ENCODE peak calls at places on chromosome 11, in four cellular contexts. J is A549, D is uterus, L is H1. I is an unnamed sample.

GRCh38 chr11:7600205-7600775 is 73.0 kb downstream of the CYB5R2 start:
- DNase-seq in J (peak; percentile 83), D (no peak), L (no peak), I (no peak)

GRCh38 chr11:120859552-120860295 is 164.2 kb upstream of the TBCEL start:
- DNase-seq in J (no peak), D (no peak), L (no peak), I (no peak)

GRCh38 chr11:21169639-21170038 is 500.3 kb downstream of the NELL1 start:
- DNase-seq in J (no peak), D (no peak), L (no peak), I (no peak)

GRCh38 chr11:8389034-8389996 is 125.6 kb upstream of the LMO1 start:
- DNase-seq in J (no peak), D (no peak), L (no peak), I (no peak)

GRCh38 chr11:67492801-67493547 is 10.1 kb downstream of the AIP start:
- DNase-seq in J (no peak), D (no peak), L (peak; percentile 77), I (no peak)

GRCh38 chr11:104918113-104918824 is 20.0 kb upstream of the CASP12 start:
- DNase-seq in J (no peak), D (no peak), L (no peak), I (no peak)

GRCh38 chr11:10323793-10324170 is 18.9 kb downstream of the ADM start:
- DNase-seq in J (no peak), D (no peak), L (no peak), I (no peak)

GRCh38 chr11:87866951-87867350 is 308.3 kb downstream of the RAB38 start:
- DNase-seq in J (no peak), D (no peak), L (no peak), I (no peak)

DNA sequence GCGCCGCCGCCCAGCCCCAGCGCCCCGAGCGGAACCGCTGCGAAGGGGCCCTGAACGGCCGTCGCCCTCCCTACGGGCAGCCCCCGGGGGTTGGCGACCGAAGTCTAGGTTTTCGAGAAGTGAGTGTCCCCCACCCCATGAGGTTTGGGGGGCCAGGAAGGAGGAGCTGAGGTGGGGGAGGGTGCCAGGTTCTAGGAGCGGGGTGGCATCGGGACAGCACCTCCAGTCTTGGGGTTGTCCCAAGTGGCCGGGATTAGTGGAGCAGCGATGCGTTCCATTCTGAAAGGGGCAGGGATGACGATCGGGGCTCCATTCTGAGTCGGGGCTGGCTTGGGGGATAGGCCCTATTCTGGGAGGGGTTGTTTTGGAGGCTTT is 408 bp downstream of the PPP2R5B start:
- DNase-seq in J (no peak), D (no peak), L (peak; percentile 61), I (no peak)
- TF ChIP-seq POLR2A in J (no peak), D (no peak), L (no peak), I (no peak)

DNA sequence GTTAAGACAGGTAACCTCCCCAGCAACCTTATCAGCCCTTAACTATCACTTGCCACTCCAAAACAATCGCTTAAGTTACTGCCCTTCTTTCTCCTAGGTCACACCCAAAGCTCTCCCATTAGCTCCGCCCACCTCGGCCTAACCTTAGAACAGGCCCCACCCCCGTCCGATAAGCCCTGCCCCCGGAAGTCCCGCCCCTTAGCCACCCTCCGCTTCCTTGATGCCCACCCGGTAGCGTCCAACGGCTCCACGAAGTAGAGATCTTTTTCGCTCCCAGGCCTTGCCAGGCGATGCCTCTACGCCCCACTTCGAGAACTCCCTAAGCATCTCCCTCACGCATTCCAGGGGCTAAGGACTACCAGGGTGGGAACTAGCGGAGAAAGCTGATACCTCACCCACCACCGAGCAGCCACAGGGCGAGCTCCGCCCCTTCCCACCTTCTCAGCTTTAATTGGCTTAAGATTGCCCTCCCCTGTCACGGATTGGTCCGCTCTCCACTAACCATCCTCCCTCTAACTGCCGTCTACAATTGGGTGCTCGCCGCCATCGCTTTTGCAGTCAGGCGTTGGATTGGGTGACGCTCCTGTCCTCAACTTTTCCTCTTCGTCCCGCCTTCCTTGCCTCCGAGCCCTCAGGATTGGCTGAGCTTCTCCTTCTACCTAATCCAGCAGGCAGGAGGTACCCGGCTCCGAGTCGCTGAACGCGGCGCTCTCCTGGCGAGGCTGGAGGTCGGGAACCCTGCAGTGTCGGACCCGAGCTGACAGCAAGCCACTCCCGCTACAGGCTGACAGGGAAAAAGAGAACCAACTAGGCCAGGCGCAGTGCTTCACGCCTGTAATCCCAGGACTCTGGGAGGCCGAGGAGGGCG is at the start of gene ZBTB3:
- DNase-seq in J (peak; percentile 100), D (peak; percentile 96), L (peak; percentile 97), I (peak; percentile 94)
- TF ChIP-seq POLR2A in J (peak; percentile 86), D (peak; percentile 52), L (peak; percentile 79), I (peak; percentile 91)

DNA sequence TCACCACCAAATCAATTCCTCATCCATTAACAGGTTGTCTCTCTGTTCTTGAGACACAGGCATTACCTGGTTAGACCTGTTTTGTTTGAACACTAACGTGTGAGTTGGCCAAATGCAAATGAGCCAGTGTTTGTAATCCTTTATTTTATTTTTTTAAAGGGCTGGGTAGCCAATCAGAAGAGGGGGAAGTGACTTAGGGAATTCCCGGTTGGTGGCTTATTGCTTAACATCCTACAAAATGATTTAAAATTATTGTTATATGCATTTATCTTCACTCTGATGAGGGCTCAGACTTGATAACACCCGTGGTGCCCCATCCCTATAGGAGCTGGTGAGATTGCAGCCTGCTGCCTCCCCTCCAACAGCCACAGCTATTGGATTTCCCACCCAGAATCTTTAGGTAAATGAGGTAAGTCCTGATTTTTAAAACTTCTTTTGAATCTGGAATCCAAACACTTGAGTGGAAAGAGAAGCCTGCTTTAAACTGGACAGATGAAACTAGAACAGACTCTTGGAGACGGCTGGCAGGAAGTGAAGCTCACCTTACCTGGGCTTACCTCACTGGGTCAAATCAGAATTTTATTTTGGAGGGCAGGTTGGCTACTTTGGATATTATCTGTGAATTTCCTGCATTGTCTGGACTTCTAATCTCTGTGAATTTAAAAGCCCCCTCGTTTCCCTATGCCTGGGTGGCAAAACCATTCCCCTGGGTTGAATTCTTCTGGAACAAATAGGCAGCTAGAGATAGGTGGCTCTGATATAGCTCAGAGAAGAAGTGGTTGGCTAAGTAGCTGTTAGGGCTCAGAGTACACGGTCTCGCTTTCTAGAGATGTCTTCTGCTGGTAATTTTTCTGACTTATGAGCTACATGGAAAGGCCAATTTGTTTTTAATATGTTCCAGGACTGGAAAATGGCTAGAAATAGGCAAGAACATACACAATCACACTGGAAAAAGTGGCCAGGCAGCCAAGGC is at the start of gene EHF:
- DNase-seq in J (no peak), D (no peak), L (no peak), I (no peak)
- TF ChIP-seq POLR2A in J (no peak), D (no peak), L (no peak), I (no peak)

GRCh38 chr11:46378811-46379482 is 2.5 kb upstream of the MDK start:
- DNase-seq in J (no peak), D (no peak), L (no peak), I (peak; percentile 47)
- TF ChIP-seq POLR2A in J (no peak), D (no peak), L (no peak), I (no peak)

DNA sequence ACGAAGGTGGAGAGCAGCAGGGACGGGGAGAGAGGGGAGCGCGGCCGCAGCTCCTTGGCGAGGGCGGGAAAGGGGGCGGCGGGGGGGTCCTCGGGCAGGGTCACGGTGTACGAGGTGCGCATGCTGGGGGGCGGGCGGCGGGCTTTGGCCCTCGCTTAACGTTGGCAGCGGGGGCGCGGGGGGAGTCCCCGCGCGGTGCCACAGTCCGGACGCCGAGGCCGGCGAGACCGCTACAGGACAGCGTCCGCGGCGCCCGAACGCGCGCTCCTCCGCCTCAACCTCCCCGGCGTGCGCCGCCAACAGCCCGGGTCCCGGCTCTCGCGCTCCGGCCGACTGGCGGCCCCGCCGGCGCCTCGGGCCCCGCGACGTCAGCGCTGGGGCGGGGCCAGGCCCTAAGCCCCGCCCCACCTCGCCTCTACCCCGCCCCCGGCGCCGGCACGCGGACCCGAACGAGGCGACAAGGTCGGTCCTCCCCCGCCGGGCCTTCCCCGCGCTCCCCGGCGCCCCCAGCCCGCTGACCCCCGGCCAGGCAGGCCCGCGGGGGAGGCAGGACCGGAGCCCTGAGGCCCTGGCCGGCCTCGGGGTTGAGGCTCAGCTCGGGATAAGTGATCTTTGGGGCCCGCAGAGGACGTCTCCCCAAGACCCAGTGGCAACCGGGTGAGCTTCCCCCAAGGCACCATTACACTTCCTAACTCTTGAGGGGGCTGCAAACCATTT is 17.5 kb downstream of the USP2 start:
- DNase-seq in J (no peak), D (peak; percentile 73), L (peak; percentile 83), I (no peak)
- TF ChIP-seq POLR2A in J (no peak), D (peak; percentile 74), L (peak; percentile 44), I (peak; percentile 23)